ENCODE peak calls at places on chromosomes 3 and 15, in ten cellular contexts. H is AG09319; X is AG10803; A is lower leg skin; T is activated gamma-delta T cell; Y is effector CD4-positive, alpha-beta T cell; Z is MM.1S; O is RPMI8226; W is HepG2; M is adrenal gland. B is an unnamed sample.

GRCh38 chr3:13633176-13633575 is 84.3 kb downstream of the FBLN2 start:
- DNase-seq in Z (no peak), A (no peak), H (no peak), Y (no peak), O (no peak), W (no peak), T (no peak), M (no peak), X (no peak), B (no peak)

GRCh38 chr3:117443014-117443413 is 733.4 kb downstream of the TUSC7 start:
- DNase-seq in A (no peak), H (no peak), O (no peak), Z (no peak), Y (no peak), M (no peak), T (no peak), W (no peak), X (no peak), B (no peak)

GRCh38 chr3:47705391-47705790 is 76.3 kb downstream of the SMARCC1 start:
- DNase-seq in O (no peak), W (no peak), M (no peak), Z (no peak), T (no peak), X (no peak), H (no peak), Y (no peak), A (no peak), B (no peak)

GRCh38 chr15:51229907-51230328 is 108.5 kb downstream of the CYP19A1 start:
- DNase-seq in Y (no peak), W (peak; percentile 8), M (peak; percentile 20), Z (peak; percentile 69), A (no peak), O (peak; percentile 50), H (peak; percentile 44), X (peak; percentile 56), T (no peak), B (no peak)

GRCh38 chr15:62545392-62546227 is 380.5 kb upstream of the C2CD4B start:
- DNase-seq in Y (no peak), H (peak; percentile 44), T (no peak), Z (no peak), A (peak; percentile 91), W (no peak), O (no peak), X (peak; percentile 90), M (no peak), B (no peak)

GRCh38 chr3:10683106-10683505 is 132.9 kb upstream of the SLC6A11 start:
- DNase-seq in Z (no peak), M (no peak), H (no peak), Y (no peak), W (no peak), O (no peak), A (no peak), X (no peak), T (no peak), B (no peak)

GRCh38 chr3:134766290-134766689 is 28.8 kb upstream of the EPHB1 start:
- DNase-seq in O (no peak), M (no peak), H (no peak), X (no peak), T (no peak), A (no peak), Y (no peak), W (no peak), Z (no peak), B (no peak)

GRCh38 chr3:46472736-46473135 is 8.0 kb upstream of the LTF start:
- DNase-seq in O (no peak), W (no peak), X (no peak), M (no peak), T (no peak), A (peak; percentile 29), Y (no peak), Z (no peak), H (no peak), B (no peak)

GRCh38 chr15:99427210-99427609 is 138.6 kb upstream of the MEF2A start:
- DNase-seq in T (no peak), X (no peak), Y (no peak), O (no peak), W (no peak), H (no peak), M (peak; percentile 1), A (peak; percentile 52), Z (no peak), B (peak; percentile 44)

GRCh38 chr3:118968640-118969039 is 66.0 kb downstream of the IGSF11 start:
- DNase-seq in A (no peak), X (no peak), W (no peak), O (no peak), M (no peak), Y (no peak), H (no peak), Z (no peak), T (no peak), B (no peak)

GRCh38 chr15:57033715-57034439 is 115.4 kb downstream of the TCF12 start:
- DNase-seq in O (no peak), X (no peak), W (peak; percentile 72), M (no peak), Z (no peak), H (no peak), A (no peak), Y (no peak), T (no peak), B (no peak)

GRCh38 chr3:125045194-125045593 is 10.6 kb downstream of the HEG1 start:
- DNase-seq in W (no peak), Y (no peak), X (peak; percentile 58), Z (no peak), T (no peak), A (no peak), O (no peak), H (no peak), M (no peak), B (no peak)

B was measured in spleen.